ENCODE peak calls at places on chromosomes 16 and 17, in four cellular contexts. One of them, this sample, is unnamed.

GRCh38 chr16:22353188-22353919 is 21.1 kb downstream of the CDR2 start:
- DNase-seq in HL-60: peak
- DNase-seq in left lung: no peak
- DNase-seq in coronary artery: no peak
- DNase-seq in this sample: peak

GRCh38 chr17:53006006-53006405 is 816.7 kb upstream of the KIF2B start:
- DNase-seq in coronary artery: no peak
- DNase-seq in left lung: no peak
- DNase-seq in HL-60: no peak
- DNase-seq in this sample: no peak

GRCh38 chr17:82022981-82023446 is at the start of gene LRRC45:
- DNase-seq in left lung: peak
- DNase-seq in coronary artery: peak
- DNase-seq in HL-60: peak
- DNase-seq in this sample: peak

GRCh38 chr17:14340968-14341412 is 40.1 kb downstream of the HS3ST3B1 start:
- DNase-seq in left lung: no peak
- DNase-seq in HL-60: no peak
- DNase-seq in coronary artery: peak
- DNase-seq in this sample: no peak

GRCh38 chr17:27542841-27543463 is 86.7 kb downstream of the KSR1 start:
- DNase-seq in HL-60: no peak
- DNase-seq in left lung: no peak
- DNase-seq in coronary artery: no peak
- DNase-seq in this sample: no peak

GRCh38 chr16:58198022-58198683 is at the start of gene CSNK2A2:
- DNase-seq in left lung: peak
- DNase-seq in coronary artery: peak
- DNase-seq in HL-60: peak
- DNase-seq in this sample: peak

GRCh38 chr16:20928774-20929411 is 28.3 kb downstream of the LYRM1 start:
- DNase-seq in left lung: no peak
- DNase-seq in coronary artery: no peak
- DNase-seq in HL-60: no peak
- DNase-seq in this sample: peak

GRCh38 chr17:47806026-47806912 is 15.3 kb downstream of the OSBPL7 start:
- DNase-seq in HL-60: no peak
- DNase-seq in coronary artery: peak
- DNase-seq in left lung: no peak
- DNase-seq in this sample: no peak

GRCh38 chr16:87068316-87068715 is 248.9 kb downstream of the C16orf95 start:
- DNase-seq in HL-60: no peak
- DNase-seq in coronary artery: peak
- DNase-seq in left lung: no peak
- DNase-seq in this sample: no peak

GRCh38 chr17:74608511-74608910 is 15.0 kb downstream of the CD300E start:
- DNase-seq in coronary artery: no peak
- DNase-seq in HL-60: no peak
- DNase-seq in left lung: no peak
- DNase-seq in this sample: no peak

GRCh38 chr17:17414316-17414937 is 62.4 kb upstream of the MED9 start:
- DNase-seq in coronary artery: no peak
- DNase-seq in HL-60: no peak
- DNase-seq in left lung: no peak
- DNase-seq in this sample: no peak
- H3K4me3 ChIP-seq in coronary artery: no peak
- H3K4me3 ChIP-seq in HL-60: no peak
- H3K4me3 ChIP-seq in left lung: no peak
- H3K4me3 ChIP-seq in this sample: no peak

GRCh38 chr17:18257747-18258355 is 687 bp downstream of the FLII start:
- DNase-seq in left lung: peak
- DNase-seq in coronary artery: peak
- DNase-seq in HL-60: peak
- DNase-seq in this sample: peak
- TF ChIP-seq CTCF in left lung: no peak
- TF ChIP-seq CTCF in coronary artery: no peak
- TF ChIP-seq CTCF in HL-60: no peak
- TF ChIP-seq CTCF in this sample: no peak

GRCh38 chr17:57644311-57644710 is 100.8 kb downstream of the CCDC182 start:
- DNase-seq in HL-60: no peak
- DNase-seq in left lung: no peak
- DNase-seq in coronary artery: no peak
- DNase-seq in this sample: no peak

GRCh38 chr17:57645950-57646686 is 99.0 kb downstream of the CCDC182 start:
- DNase-seq in left lung: no peak
- DNase-seq in coronary artery: no peak
- DNase-seq in HL-60: peak
- DNase-seq in this sample: no peak

GRCh38 chr17:57641761-57642160 is 103.3 kb downstream of the CCDC182 start:
- DNase-seq in HL-60: no peak
- DNase-seq in left lung: no peak
- DNase-seq in coronary artery: no peak
- DNase-seq in this sample: no peak

GRCh38 chr17:57640079-57640478 is 105.0 kb downstream of the CCDC182 start:
- DNase-seq in HL-60: no peak
- DNase-seq in coronary artery: no peak
- DNase-seq in left lung: no peak
- DNase-seq in this sample: no peak

GRCh38 chr17:57643062-57643461 is 102.0 kb downstream of the CCDC182 start:
- DNase-seq in coronary artery: no peak
- DNase-seq in HL-60: no peak
- DNase-seq in left lung: no peak
- DNase-seq in this sample: no peak
- H3K4me3 ChIP-seq in coronary artery: no peak
- H3K4me3 ChIP-seq in HL-60: no peak
- H3K4me3 ChIP-seq in left lung: no peak
- H3K4me3 ChIP-seq in this sample: no peak

GRCh38 chr16:67865318-67865717 is 7.5 kb upstream of the EDC4 start:
- DNase-seq in HL-60: peak
- DNase-seq in coronary artery: no peak
- DNase-seq in left lung: no peak
- DNase-seq in this sample: peak
- TF ChIP-seq CTCF in HL-60: peak
- TF ChIP-seq CTCF in coronary artery: no peak
- TF ChIP-seq CTCF in left lung: peak
- TF ChIP-seq CTCF in this sample: peak

DNA sequence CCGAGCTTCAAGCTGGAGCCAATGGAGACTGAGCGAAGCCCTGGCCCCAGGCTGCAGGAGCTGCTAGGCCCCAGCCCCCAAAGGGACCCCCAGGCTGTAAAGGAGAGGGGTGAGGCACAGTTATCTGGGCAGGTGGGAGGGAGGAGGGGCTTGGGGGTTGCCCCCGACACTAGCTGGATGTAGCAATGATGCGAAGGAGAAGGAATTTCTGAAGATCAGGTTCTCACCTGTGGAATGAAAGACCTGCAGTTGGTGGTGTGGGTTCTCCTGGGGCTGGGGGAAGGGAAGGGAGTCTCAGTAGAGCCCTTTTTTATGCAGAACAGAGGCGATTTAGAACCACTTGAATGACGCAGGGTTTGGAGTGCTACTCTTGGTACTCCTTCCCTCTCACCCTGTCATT is 1.8 kb downstream of the ZNF263 start:
- DNase-seq in HL-60: no peak
- DNase-seq in left lung: no peak
- DNase-seq in coronary artery: peak
- DNase-seq in this sample: no peak
- H3K4me3 ChIP-seq in HL-60: peak
- H3K4me3 ChIP-seq in left lung: peak
- H3K4me3 ChIP-seq in coronary artery: peak
- H3K4me3 ChIP-seq in this sample: no peak

This sample was measured in GM12865.